ENCODE peak calls at places on chromosomes 13 and 19, in four cellular contexts. One of them, this sample, is unnamed.

GRCh38 chr19:4206818-4207484 is 22.4 kb upstream of the EBI3 start:
- DNase-seq in stimulated activated CD4-positive, alpha-beta T cell treated with anti-CD3 and anti-CD28 coated beads, Interleukin-2, amount 100 ng/mL, for 4 hours: no peak
- DNase-seq in kidney epithelial cell: no peak
- DNase-seq in T-helper 17 cell: no peak
- DNase-seq in this sample: peak

GRCh38 chr13:19184176-19184575 is 2.6 kb upstream of the TUBA3C start:
- DNase-seq in stimulated activated CD4-positive, alpha-beta T cell treated with anti-CD3 and anti-CD28 coated beads, Interleukin-2, amount 100 ng/mL, for 4 hours: no peak
- DNase-seq in T-helper 17 cell: no peak
- DNase-seq in kidney epithelial cell: no peak
- DNase-seq in this sample: no peak

GRCh38 chr19:56321981-56322558 is 7.4 kb upstream of the ZSCAN5A start:
- DNase-seq in kidney epithelial cell: no peak
- DNase-seq in T-helper 17 cell: no peak
- DNase-seq in stimulated activated CD4-positive, alpha-beta T cell treated with anti-CD3 and anti-CD28 coated beads, Interleukin-2, amount 100 ng/mL, for 4 hours: no peak
- DNase-seq in this sample: no peak

GRCh38 chr13:28071424-28071823 is 29.0 kb downstream of the FLT3 start:
- DNase-seq in kidney epithelial cell: no peak
- DNase-seq in stimulated activated CD4-positive, alpha-beta T cell treated with anti-CD3 and anti-CD28 coated beads, Interleukin-2, amount 100 ng/mL, for 4 hours: no peak
- DNase-seq in T-helper 17 cell: no peak
- DNase-seq in this sample: no peak

GRCh38 chr19:7268737-7269098 is 25.5 kb downstream of the INSR start:
- DNase-seq in kidney epithelial cell: no peak
- DNase-seq in stimulated activated CD4-positive, alpha-beta T cell treated with anti-CD3 and anti-CD28 coated beads, Interleukin-2, amount 100 ng/mL, for 4 hours: no peak
- DNase-seq in T-helper 17 cell: no peak
- DNase-seq in this sample: no peak

GRCh38 chr19:17289489-17289888 is 7.8 kb downstream of the ANKLE1 start:
- DNase-seq in stimulated activated CD4-positive, alpha-beta T cell treated with anti-CD3 and anti-CD28 coated beads, Interleukin-2, amount 100 ng/mL, for 4 hours: no peak
- DNase-seq in T-helper 17 cell: no peak
- DNase-seq in kidney epithelial cell: peak
- DNase-seq in this sample: peak

GRCh38 chr19:7533281-7533819 is 2.2 kb upstream of the PNPLA6 start:
- DNase-seq in T-helper 17 cell: no peak
- DNase-seq in kidney epithelial cell: no peak
- DNase-seq in stimulated activated CD4-positive, alpha-beta T cell treated with anti-CD3 and anti-CD28 coated beads, Interleukin-2, amount 100 ng/mL, for 4 hours: no peak
- DNase-seq in this sample: peak

GRCh38 chr13:100636004-100636403 is 38.6 kb downstream of the TMTC4 start:
- DNase-seq in kidney epithelial cell: no peak
- DNase-seq in T-helper 17 cell: no peak
- DNase-seq in stimulated activated CD4-positive, alpha-beta T cell treated with anti-CD3 and anti-CD28 coated beads, Interleukin-2, amount 100 ng/mL, for 4 hours: no peak
- DNase-seq in this sample: no peak

GRCh38 chr13:26688286-26688685 is 72.3 kb downstream of the GPR12 start:
- DNase-seq in stimulated activated CD4-positive, alpha-beta T cell treated with anti-CD3 and anti-CD28 coated beads, Interleukin-2, amount 100 ng/mL, for 4 hours: no peak
- DNase-seq in T-helper 17 cell: no peak
- DNase-seq in kidney epithelial cell: no peak
- DNase-seq in this sample: no peak

GRCh38 chr19:54206030-54206830 is 5.6 kb downstream of the RPS9 start:
- DNase-seq in T-helper 17 cell: no peak
- DNase-seq in stimulated activated CD4-positive, alpha-beta T cell treated with anti-CD3 and anti-CD28 coated beads, Interleukin-2, amount 100 ng/mL, for 4 hours: no peak
- DNase-seq in kidney epithelial cell: no peak
- DNase-seq in this sample: no peak

GRCh38 chr19:18483119-18483518 is 38.8 kb downstream of the ELL start:
- DNase-seq in stimulated activated CD4-positive, alpha-beta T cell treated with anti-CD3 and anti-CD28 coated beads, Interleukin-2, amount 100 ng/mL, for 4 hours: no peak
- DNase-seq in kidney epithelial cell: no peak
- DNase-seq in T-helper 17 cell: no peak
- DNase-seq in this sample: no peak

GRCh38 chr19:610071-610800 is 20.6 kb downstream of the HCN2 start:
- DNase-seq in kidney epithelial cell: no peak
- DNase-seq in T-helper 17 cell: no peak
- DNase-seq in stimulated activated CD4-positive, alpha-beta T cell treated with anti-CD3 and anti-CD28 coated beads, Interleukin-2, amount 100 ng/mL, for 4 hours: no peak
- DNase-seq in this sample: no peak

GRCh38 chr13:50474094-50474654 is 369.3 kb downstream of the DLEU7 start:
- DNase-seq in kidney epithelial cell: no peak
- DNase-seq in T-helper 17 cell: no peak
- DNase-seq in stimulated activated CD4-positive, alpha-beta T cell treated with anti-CD3 and anti-CD28 coated beads, Interleukin-2, amount 100 ng/mL, for 4 hours: no peak
- DNase-seq in this sample: no peak

This sample was measured in AG10803.